ENCODE peak calls at places on chromosomes 12 and 14, in six cellular contexts. One of them, this sample, is unnamed.

GRCh38 chr14:91872011-91872476 is 4.7 kb upstream of the TC2N start:
- DNase-seq in HTR-8/SVneo: no peak
- DNase-seq in T follicular helper cell: peak; percentile 52
- DNase-seq in activated T-cell treated with anti-CD3 and anti-CD28 coated beads, Interleukin-2, amount 50 U/mL, for 72 hours: peak; percentile 56
- DNase-seq in adrenal gland: no peak
- DNase-seq in endodermal cell: no peak
- DNase-seq in this sample: peak; percentile 33

GRCh38 chr12:64806173-64806572 is 18.3 kb upstream of the TBC1D30 start:
- DNase-seq in adrenal gland: no peak
- DNase-seq in T follicular helper cell: no peak
- DNase-seq in endodermal cell: no peak
- DNase-seq in HTR-8/SVneo: no peak
- DNase-seq in activated T-cell treated with anti-CD3 and anti-CD28 coated beads, Interleukin-2, amount 50 U/mL, for 72 hours: no peak
- DNase-seq in this sample: no peak

GRCh38 chr12:52207106-52207505 is 15.3 kb upstream of the KRT80 start:
- DNase-seq in endodermal cell: peak; percentile 51
- DNase-seq in T follicular helper cell: no peak
- DNase-seq in HTR-8/SVneo: no peak
- DNase-seq in activated T-cell treated with anti-CD3 and anti-CD28 coated beads, Interleukin-2, amount 50 U/mL, for 72 hours: no peak
- DNase-seq in adrenal gland: no peak
- DNase-seq in this sample: no peak

GRCh38 chr12:106062693-106063092 is 76.1 kb downstream of the NUAK1 start:
- DNase-seq in endodermal cell: no peak
- DNase-seq in T follicular helper cell: no peak
- DNase-seq in activated T-cell treated with anti-CD3 and anti-CD28 coated beads, Interleukin-2, amount 50 U/mL, for 72 hours: no peak
- DNase-seq in HTR-8/SVneo: no peak
- DNase-seq in adrenal gland: no peak
- DNase-seq in this sample: no peak

GRCh38 chr14:88202296-88202695 is 120.8 kb downstream of the KCNK10 start:
- DNase-seq in adrenal gland: no peak
- DNase-seq in activated T-cell treated with anti-CD3 and anti-CD28 coated beads, Interleukin-2, amount 50 U/mL, for 72 hours: no peak
- DNase-seq in HTR-8/SVneo: no peak
- DNase-seq in T follicular helper cell: no peak
- DNase-seq in endodermal cell: no peak
- DNase-seq in this sample: no peak

GRCh38 chr12:104121001-104121400 is 17.0 kb downstream of the NFYB start:
- DNase-seq in activated T-cell treated with anti-CD3 and anti-CD28 coated beads, Interleukin-2, amount 50 U/mL, for 72 hours: no peak
- DNase-seq in endodermal cell: no peak
- DNase-seq in HTR-8/SVneo: peak; percentile 41
- DNase-seq in adrenal gland: no peak
- DNase-seq in T follicular helper cell: no peak
- DNase-seq in this sample: no peak

GRCh38 chr12:106187155-106187789 is 48.5 kb upstream of the NUAK1 start:
- DNase-seq in T follicular helper cell: no peak
- DNase-seq in endodermal cell: no peak
- DNase-seq in HTR-8/SVneo: no peak
- DNase-seq in activated T-cell treated with anti-CD3 and anti-CD28 coated beads, Interleukin-2, amount 50 U/mL, for 72 hours: no peak
- DNase-seq in adrenal gland: no peak
- DNase-seq in this sample: no peak

GRCh38 chr14:64811676-64812075 is 68.0 kb downstream of the SPTB start:
- DNase-seq in endodermal cell: no peak
- DNase-seq in adrenal gland: no peak
- DNase-seq in HTR-8/SVneo: no peak
- DNase-seq in activated T-cell treated with anti-CD3 and anti-CD28 coated beads, Interleukin-2, amount 50 U/mL, for 72 hours: no peak
- DNase-seq in T follicular helper cell: no peak
- DNase-seq in this sample: no peak

GRCh38 chr14:97113339-97113738 is 316.2 kb downstream of the VRK1 start:
- DNase-seq in adrenal gland: no peak
- DNase-seq in T follicular helper cell: no peak
- DNase-seq in endodermal cell: no peak
- DNase-seq in activated T-cell treated with anti-CD3 and anti-CD28 coated beads, Interleukin-2, amount 50 U/mL, for 72 hours: no peak
- DNase-seq in HTR-8/SVneo: peak; percentile 14
- DNase-seq in this sample: no peak

GRCh38 chr12:49795654-49796105 is 32.5 kb downstream of the NCKAP5L start:
- DNase-seq in endodermal cell: no peak
- DNase-seq in activated T-cell treated with anti-CD3 and anti-CD28 coated beads, Interleukin-2, amount 50 U/mL, for 72 hours: no peak
- DNase-seq in adrenal gland: no peak
- DNase-seq in T follicular helper cell: no peak
- DNase-seq in HTR-8/SVneo: no peak
- DNase-seq in this sample: no peak

This sample was measured in CD4-positive, alpha-beta T cell.